ENCODE peak calls at places on chromosomes 1 and 21, in eight cellular contexts. D, W, X, N, I, H, E and T are unnamed samples.
A peak's percentile ranks its signal among the peaks of the same experiment; 100 is the strongest.

GRCh38 chr1:109213345-109213823 is 334 bp upstream of the SARS1 start:
- DNase-seq in I (no peak), E (no peak), H (no peak), W (no peak), D (no peak), N (no peak), X (peak; percentile 81), T (no peak)

GRCh38 chr1:27971674-27972073 is 11.9 kb downstream of the XKR8 start:
- DNase-seq in I (peak; percentile 50), D (no peak), N (peak; percentile 33), H (no peak), X (no peak), W (no peak), E (no peak), T (no peak)

GRCh38 chr21:31554511-31555022 is 104.9 kb upstream of the SOD1 start:
- DNase-seq in H (no peak), E (no peak), W (peak; percentile 38), I (peak; percentile 92), D (no peak), N (no peak), X (no peak), T (no peak)

GRCh38 chr1:11116318-11116717 is 16.6 kb upstream of the EXOSC10 start:
- DNase-seq in I (no peak), W (no peak), X (no peak), D (no peak), N (no peak), E (no peak), H (no peak), T (no peak)

GRCh38 chr1:43634729-43635128 is 15.2 kb upstream of the KDM4A start:
- DNase-seq in X (no peak), W (no peak), D (no peak), H (no peak), N (peak; percentile 41), I (peak; percentile 29), E (no peak), T (no peak)

GRCh38 chr1:184302346-184302745 is 84.5 kb upstream of the C1orf21 start:
- DNase-seq in I (no peak), W (no peak), H (no peak), N (no peak), X (no peak), E (no peak), D (no peak), T (no peak)

GRCh38 chr1:23555225-23555801 is 4.0 kb downstream of the ID3 start:
- DNase-seq in N (no peak), I (peak; percentile 86), H (no peak), X (no peak), D (no peak), E (no peak), W (peak; percentile 39), T (no peak)

GRCh38 chr1:154193821-154194220 is 1.9 kb upstream of the TPM3 start:
- DNase-seq in W (no peak), D (no peak), E (no peak), H (peak; percentile 59), X (no peak), N (no peak), I (no peak), T (peak; percentile 46)

GRCh38 chr1:19824541-19824940 is 9.5 kb upstream of the RNF186 start:
- DNase-seq in N (peak; percentile 50), E (no peak), D (no peak), W (no peak), I (peak; percentile 13), X (no peak), H (no peak), T (no peak)

GRCh38 chr1:2391034-2391384 is 345 bp downstream of the MORN1 start:
- DNase-seq in E (no peak), X (no peak), N (no peak), D (no peak), W (no peak), I (peak; percentile 51), H (no peak), T (no peak)

GRCh38 chr1:58762806-58763205 is 21.0 kb downstream of the JUN start:
- DNase-seq in I (peak; percentile 70), H (no peak), X (no peak), D (no peak), N (peak; percentile 69), W (no peak), E (no peak), T (no peak)